ENCODE peak calls at places on chromosome 7, in five cellular contexts. T is hepatocyte, A is ovary, Z is mesendoderm, P is GM23338. B is an unnamed sample.

GRCh38 chr7:3076163-3076562 is 32.5 kb upstream of the CARD11 start:
- DNase-seq in P (no peak), T (no peak), Z (no peak), A (no peak), B (no peak)

GRCh38 chr7:36071605-36072004 is 81.4 kb upstream of the EEPD1 start:
- DNase-seq in P (no peak), Z (no peak), A (no peak), T (no peak), B (no peak)

GRCh38 chr7:514651-515598 is 4.7 kb downstream of the PDGFA start:
- DNase-seq in P (peak; percentile 85), A (no peak), Z (peak; percentile 49), T (no peak), B (no peak)

GRCh38 chr7:56199639-56200038 is 83.4 kb upstream of the NUPR2 start:
- DNase-seq in Z (no peak), T (no peak), P (no peak), A (no peak), B (peak; percentile 54)

GRCh38 chr7:44279286-44279685 is 46.1 kb downstream of the CAMK2B start:
- DNase-seq in A (peak; percentile 21), T (no peak), P (no peak), Z (no peak), B (no peak)

GRCh38 chr7:116977172-116977571 is 23.9 kb downstream of the ST7 start:
- DNase-seq in T (no peak), A (no peak), Z (no peak), P (no peak), B (no peak)

GRCh38 chr7:17983238-17984088 is 43.2 kb upstream of the SNX13 start:
- DNase-seq in P (no peak), Z (no peak), T (no peak), A (no peak), B (no peak)

GRCh38 chr7:45187946-45188411 is 30.4 kb downstream of the RAMP3 start:
- DNase-seq in T (no peak), P (no peak), A (no peak), Z (no peak), B (no peak)

GRCh38 chr7:6658618-6659345 is 21.7 kb downstream of the ZNF316 start:
- DNase-seq in Z (no peak), P (no peak), T (no peak), A (no peak), B (no peak)

GRCh38 chr7:105016083-105017075 is 2.4 kb downstream of the KMT2E start:
- DNase-seq in P (no peak), Z (peak; percentile 28), A (no peak), T (no peak), B (no peak)

GRCh38 chr7:133355822-133356221 is 102.9 kb downstream of the EXOC4 start:
- DNase-seq in A (no peak), T (no peak), P (no peak), Z (no peak), B (no peak)

GRCh38 chr7:159010951-159011820 is 133.5 kb downstream of the VIPR2 start:
- DNase-seq in P (no peak), A (peak; percentile 64), Z (no peak), T (no peak), B (no peak)

GRCh38 chr7:12212051-12212485 is 974 bp downstream of the TMEM106B start:
- DNase-seq in A (no peak), T (peak; percentile 33), P (peak; percentile 21), Z (peak; percentile 46), B (no peak)

GRCh38 chr7:84187813-84188212 is 6.8 kb downstream of the SEMA3A start:
- DNase-seq in T (no peak), A (no peak), Z (peak; percentile 69), P (no peak), B (no peak)
- H3K4me3 ChIP-seq in T (no peak overlapping the region), A (no peak overlapping the region), Z (no peak overlapping the region), P (no peak overlapping the region), B (no peak overlapping the region)

GRCh38 chr7:108311446-108312168 is 144.6 kb downstream of the NRCAM start:
- DNase-seq in Z (no peak), P (no peak), T (no peak), A (no peak), B (no peak)

GRCh38 chr7:108314049-108314448 is 142.2 kb downstream of the NRCAM start:
- DNase-seq in P (no peak), T (no peak), A (no peak), Z (no peak), B (no peak)

GRCh38 chr7:108316708-108317107 is 139.5 kb downstream of the NRCAM start:
- DNase-seq in T (no peak), P (no peak), Z (no peak), A (no peak), B (no peak)

GRCh38 chr7:108310351-108310750 is 145.9 kb downstream of the NRCAM start:
- DNase-seq in A (no peak), T (no peak), P (no peak), Z (no peak), B (no peak)

GRCh38 chr7:108313086-108313485 is 143.2 kb downstream of the NRCAM start:
- DNase-seq in T (no peak), P (no peak), A (no peak), Z (no peak), B (no peak)
- H3K27me3 ChIP-seq in T (no peaks in the 10 kb centered on the region), P (no peaks in the 10 kb centered on the region), A (no peaks in the 10 kb centered on the region), Z (no peaks in the 10 kb centered on the region), B (no peaks in the 10 kb centered on the region)

GRCh38 chr7:156618078-156618790 is 22.3 kb upstream of the RNF32 start:
- DNase-seq in A (no peak), Z (no peak), T (no peak), P (no peak), B (no peak)

GRCh38 chr7:156618791-156619367 is 21.7 kb upstream of the RNF32 start:
- DNase-seq in Z (no peak), T (no peak), P (no peak), A (no peak), B (no peak)

GRCh38 chr7:156614434-156615264 is 25.9 kb upstream of the RNF32 start:
- DNase-seq in T (peak; percentile 61), P (no peak), A (no peak), Z (no peak), B (no peak)

GRCh38 chr7:156617215-156617614 is 23.4 kb upstream of the RNF32 start:
- DNase-seq in Z (no peak), T (no peak), P (no peak), A (no peak), B (no peak)

DNA sequence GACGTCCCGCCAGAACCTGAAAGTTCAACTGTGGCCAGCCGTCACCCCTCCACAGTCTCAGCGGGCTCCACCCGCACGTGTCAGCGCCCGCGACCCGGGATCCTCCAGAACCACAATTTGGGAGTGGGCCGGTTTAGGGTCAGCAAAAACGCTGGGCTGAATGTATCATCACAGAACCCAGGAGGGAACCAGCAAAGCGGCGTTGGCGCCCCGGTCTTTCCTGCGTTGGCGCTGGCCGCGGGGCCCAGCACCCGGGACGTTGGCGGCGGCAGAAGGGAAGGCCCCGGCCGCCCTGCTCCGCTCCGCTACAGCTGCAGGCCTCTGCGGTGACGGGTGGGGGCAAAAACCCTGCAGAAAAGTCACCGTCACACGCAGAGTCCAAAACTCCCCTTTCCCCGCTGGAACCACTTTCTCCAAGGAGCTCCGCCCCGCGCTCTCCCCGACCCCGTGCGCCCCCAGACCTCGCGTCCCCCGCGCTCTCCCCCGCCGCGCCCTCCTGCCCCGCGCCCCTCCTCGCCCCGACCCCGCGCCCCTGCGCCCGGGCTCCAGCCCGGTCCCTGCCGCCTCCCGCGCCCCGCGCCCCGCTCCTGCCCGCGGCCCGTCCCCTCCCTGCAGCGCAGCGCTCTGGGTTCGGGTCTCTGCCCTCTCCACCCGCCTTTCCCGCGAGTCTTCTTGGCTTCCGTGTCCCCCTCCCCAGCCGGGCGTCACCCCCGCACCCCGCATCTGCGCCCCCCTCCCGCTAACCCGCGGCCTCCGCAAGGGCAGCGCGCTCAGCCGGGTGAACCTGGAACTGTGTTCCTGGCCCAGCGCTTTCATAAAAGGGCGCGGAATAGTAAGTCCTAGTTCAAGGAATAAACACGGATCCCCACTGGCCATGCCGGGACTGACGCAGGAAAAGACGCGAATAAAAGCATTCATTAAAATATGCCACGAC is 24.0 kb upstream of the RNF32 start:
- DNase-seq in P (peak; percentile 66), T (peak; percentile 39), Z (peak; percentile 35), A (no peak), B (peak; percentile 16)
- H3K4me3 ChIP-seq in P (peak overlapping the region; percentile 61), T (peak overlapping the region; percentile 32), Z (peak overlapping the region; percentile 30), A (peak overlapping the region; percentile 9), B (peak overlapping the region; percentile 36)

GRCh38 chr7:142749218-142749993 is at the start of gene PRSS1:
- DNase-seq in T (peak; percentile 70), Z (peak; percentile 81), A (no peak), P (no peak), B (no peak)
- H3K27me3 ChIP-seq in T (no peaks in the 10 kb centered on the region), Z (no peaks in the 10 kb centered on the region), A (no peaks in the 10 kb centered on the region), P (no peaks in the 10 kb centered on the region), B (no peaks in the 10 kb centered on the region)

GRCh38 chr7:102306916-102307677 is 20.4 kb downstream of the SH2B2 start:
- DNase-seq in P (peak; percentile 80), Z (peak; percentile 61), T (peak; percentile 65), A (no peak), B (peak; percentile 21)

GRCh38 chr7:102303669-102304422 is 17.2 kb downstream of the SH2B2 start:
- DNase-seq in P (no peak), Z (no peak), A (no peak), T (no peak), B (no peak)

GRCh38 chr7:102304668-102305067 is 18.0 kb downstream of the SH2B2 start:
- DNase-seq in P (no peak), Z (no peak), A (no peak), T (no peak), B (no peak)

GRCh38 chr7:102302025-102302424 is 15.4 kb downstream of the SH2B2 start:
- DNase-seq in T (no peak), P (no peak), A (no peak), Z (no peak), B (no peak)

DNA sequence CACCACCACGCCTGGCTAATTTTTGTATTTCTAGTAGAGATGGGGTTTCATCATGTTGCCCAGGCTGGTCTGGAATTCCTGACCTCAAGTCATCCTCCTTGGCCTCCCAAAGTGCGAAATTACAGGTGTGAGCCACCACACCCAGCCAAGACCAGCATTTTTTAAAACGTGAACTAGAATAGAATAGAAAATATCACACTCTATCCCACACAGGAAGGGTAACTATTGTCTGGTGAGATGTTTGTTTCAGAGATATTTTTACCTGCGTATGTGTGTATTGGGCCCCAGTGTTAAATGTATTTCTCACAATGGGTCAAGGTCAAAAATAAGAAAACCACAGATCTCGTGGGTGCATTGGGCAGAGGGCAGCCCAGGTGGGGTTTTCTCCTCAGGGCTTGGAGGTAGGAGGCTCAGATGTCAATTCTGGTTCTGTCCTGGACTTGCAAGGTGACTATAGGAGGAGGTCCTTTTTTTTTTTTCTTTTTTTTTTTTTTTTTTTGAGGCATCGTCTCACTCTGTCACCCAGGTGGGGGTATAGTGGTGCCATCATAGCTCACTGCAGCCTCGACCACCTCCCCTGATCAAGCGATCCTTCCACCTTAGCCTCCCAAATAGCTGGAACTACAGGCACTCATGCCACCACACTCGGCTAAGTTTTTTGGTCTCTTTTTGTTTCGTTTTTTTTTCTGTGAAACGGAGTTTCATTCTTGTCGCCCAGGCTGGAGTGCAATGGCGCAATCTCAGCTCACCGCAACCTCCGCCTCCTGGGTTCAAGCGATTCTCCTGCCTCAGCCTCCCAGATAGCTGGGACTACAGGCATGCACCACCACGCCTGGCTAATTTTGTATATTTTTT is 19.0 kb downstream of the SH2B2 start:
- DNase-seq in T (no peak), Z (no peak), P (no peak), A (no peak), B (no peak)
- H3K4me3 ChIP-seq in T (no peak overlapping the region), Z (no peak overlapping the region), P (no peak overlapping the region), A (no peak overlapping the region), B (no peak overlapping the region)

GRCh38 chr7:90238017-90238416 is 7.0 kb upstream of the CFAP69 start:
- DNase-seq in T (no peak), P (no peak), Z (no peak), A (no peak), B (no peak)
- H3K27me3 ChIP-seq in T (no peaks in the 10 kb centered on the region), P (no peaks in the 10 kb centered on the region), Z (no peaks in the 10 kb centered on the region), A (no peaks in the 10 kb centered on the region), B (no peaks in the 10 kb centered on the region)

GRCh38 chr7:129782257-129783096 is 170.3 kb downstream of the UBE2H start:
- DNase-seq in P (no peak), Z (no peak), T (no peak), A (no peak), B (no peak)
- H3K4me3 ChIP-seq in P (peak overlapping the region; percentile 93), Z (no peak overlapping the region), T (no peak overlapping the region), A (no peak overlapping the region), B (no peak overlapping the region)

B was measured in MG63.